ENCODE peak calls at places on chromosomes 6 and 20, in nine cellular contexts. One of them, this sample, is unnamed.

GRCh38 chr20:37524859-37525708 is 2.6 kb downstream of the BLCAP start:
- DNase-seq in upper lobe of right lung: no peak
- DNase-seq in lower leg skin: peak
- DNase-seq in ovary: no peak
- DNase-seq in foreskin fibroblast: no peak
- DNase-seq in gastrocnemius medialis: peak
- DNase-seq in fibroblast of lung: no peak
- DNase-seq in fibroblast of the aortic adventitia: peak
- DNase-seq in hepatocyte: peak
- DNase-seq in this sample: peak

GRCh38 chr6:45830441-45831139 is 185.1 kb downstream of the CLIC5 start:
- DNase-seq in upper lobe of right lung: no peak
- DNase-seq in lower leg skin: no peak
- DNase-seq in ovary: no peak
- DNase-seq in foreskin fibroblast: no peak
- DNase-seq in gastrocnemius medialis: no peak
- DNase-seq in fibroblast of lung: no peak
- DNase-seq in fibroblast of the aortic adventitia: no peak
- DNase-seq in hepatocyte: no peak
- DNase-seq in this sample: peak

GRCh38 chr6:104633125-104633524 is 226.6 kb downstream of the HACE1 start:
- DNase-seq in upper lobe of right lung: no peak
- DNase-seq in lower leg skin: no peak
- DNase-seq in ovary: no peak
- DNase-seq in foreskin fibroblast: peak
- DNase-seq in gastrocnemius medialis: no peak
- DNase-seq in fibroblast of lung: no peak
- DNase-seq in fibroblast of the aortic adventitia: no peak
- DNase-seq in hepatocyte: no peak
- DNase-seq in this sample: peak

GRCh38 chr6:131831392-131831791 is 23.6 kb downstream of the ENPP1 start:
- DNase-seq in upper lobe of right lung: no peak
- DNase-seq in lower leg skin: no peak
- DNase-seq in ovary: no peak
- DNase-seq in foreskin fibroblast: peak
- DNase-seq in gastrocnemius medialis: no peak
- DNase-seq in fibroblast of lung: peak
- DNase-seq in fibroblast of the aortic adventitia: no peak
- DNase-seq in hepatocyte: no peak
- DNase-seq in this sample: no peak

GRCh38 chr6:46684771-46685170 is 2.9 kb upstream of the TDRD6 start:
- DNase-seq in upper lobe of right lung: no peak
- DNase-seq in lower leg skin: no peak
- DNase-seq in ovary: no peak
- DNase-seq in foreskin fibroblast: no peak
- DNase-seq in gastrocnemius medialis: no peak
- DNase-seq in fibroblast of lung: peak
- DNase-seq in fibroblast of the aortic adventitia: peak
- DNase-seq in hepatocyte: no peak
- DNase-seq in this sample: peak

GRCh38 chr6:165746331-165746730 is 83.3 kb upstream of the PDE10A start:
- DNase-seq in upper lobe of right lung: no peak
- DNase-seq in lower leg skin: no peak
- DNase-seq in ovary: no peak
- DNase-seq in foreskin fibroblast: no peak
- DNase-seq in gastrocnemius medialis: no peak
- DNase-seq in fibroblast of lung: no peak
- DNase-seq in fibroblast of the aortic adventitia: no peak
- DNase-seq in hepatocyte: no peak
- DNase-seq in this sample: no peak

GRCh38 chr6:165717732-165718465 is 54.9 kb upstream of the PDE10A start:
- DNase-seq in upper lobe of right lung: no peak
- DNase-seq in lower leg skin: no peak
- DNase-seq in ovary: no peak
- DNase-seq in foreskin fibroblast: no peak
- DNase-seq in gastrocnemius medialis: no peak
- DNase-seq in fibroblast of lung: peak
- DNase-seq in fibroblast of the aortic adventitia: peak
- DNase-seq in hepatocyte: no peak
- DNase-seq in this sample: no peak

GRCh38 chr6:37308084-37308817 is 45.5 kb upstream of the RNF8 start:
- DNase-seq in upper lobe of right lung: no peak
- DNase-seq in lower leg skin: no peak
- DNase-seq in ovary: no peak
- DNase-seq in foreskin fibroblast: no peak
- DNase-seq in gastrocnemius medialis: peak
- DNase-seq in fibroblast of lung: peak
- DNase-seq in fibroblast of the aortic adventitia: peak
- DNase-seq in hepatocyte: peak
- DNase-seq in this sample: peak

GRCh38 chr6:36241728-36242127 is 28.1 kb upstream of the PNPLA1 start:
- DNase-seq in upper lobe of right lung: no peak
- DNase-seq in lower leg skin: no peak
- DNase-seq in ovary: no peak
- DNase-seq in foreskin fibroblast: peak
- DNase-seq in gastrocnemius medialis: no peak
- DNase-seq in fibroblast of lung: peak
- DNase-seq in fibroblast of the aortic adventitia: peak
- DNase-seq in hepatocyte: no peak
- DNase-seq in this sample: no peak

GRCh38 chr20:32285082-32285620 is 7.7 kb downstream of the KIF3B start:
- DNase-seq in upper lobe of right lung: no peak
- DNase-seq in lower leg skin: no peak
- DNase-seq in ovary: no peak
- DNase-seq in foreskin fibroblast: no peak
- DNase-seq in gastrocnemius medialis: no peak
- DNase-seq in fibroblast of lung: no peak
- DNase-seq in fibroblast of the aortic adventitia: no peak
- DNase-seq in hepatocyte: no peak
- DNase-seq in this sample: no peak

GRCh38 chr20:59776626-59777320 is 156.7 kb downstream of the SYCP2 start:
- DNase-seq in upper lobe of right lung: no peak
- DNase-seq in lower leg skin: peak
- DNase-seq in ovary: no peak
- DNase-seq in foreskin fibroblast: no peak
- DNase-seq in gastrocnemius medialis: no peak
- DNase-seq in fibroblast of lung: no peak
- DNase-seq in fibroblast of the aortic adventitia: no peak
- DNase-seq in hepatocyte: no peak
- DNase-seq in this sample: no peak

GRCh38 chr20:6708010-6708409 is 59.5 kb upstream of the BMP2 start:
- DNase-seq in upper lobe of right lung: peak
- DNase-seq in lower leg skin: no peak
- DNase-seq in ovary: no peak
- DNase-seq in foreskin fibroblast: peak
- DNase-seq in gastrocnemius medialis: peak
- DNase-seq in fibroblast of lung: peak
- DNase-seq in fibroblast of the aortic adventitia: peak
- DNase-seq in hepatocyte: peak
- DNase-seq in this sample: peak

GRCh38 chr20:20368414-20369352 is 779 bp downstream of the INSM1 start:
- DNase-seq in upper lobe of right lung: no peak
- DNase-seq in lower leg skin: no peak
- DNase-seq in ovary: no peak
- DNase-seq in foreskin fibroblast: no peak
- DNase-seq in gastrocnemius medialis: no peak
- DNase-seq in fibroblast of lung: no peak
- DNase-seq in fibroblast of the aortic adventitia: no peak
- DNase-seq in hepatocyte: peak
- DNase-seq in this sample: no peak

GRCh38 chr6:43076928-43077809 is 1.1 kb downstream of the PTK7 start:
- DNase-seq in upper lobe of right lung: peak
- DNase-seq in lower leg skin: no peak
- DNase-seq in ovary: peak
- DNase-seq in foreskin fibroblast: peak
- DNase-seq in gastrocnemius medialis: no peak
- DNase-seq in fibroblast of lung: peak
- DNase-seq in fibroblast of the aortic adventitia: peak
- DNase-seq in hepatocyte: peak
- DNase-seq in this sample: peak

GRCh38 chr20:36132802-36133211 is 21.7 kb upstream of the EPB41L1 start:
- DNase-seq in upper lobe of right lung: no peak
- DNase-seq in lower leg skin: no peak
- DNase-seq in ovary: no peak
- DNase-seq in foreskin fibroblast: no peak
- DNase-seq in gastrocnemius medialis: no peak
- DNase-seq in fibroblast of lung: no peak
- DNase-seq in fibroblast of the aortic adventitia: no peak
- DNase-seq in hepatocyte: no peak
- DNase-seq in this sample: no peak

GRCh38 chr20:3473944-3474343 is 3.1 kb downstream of the ATRN start:
- DNase-seq in upper lobe of right lung: no peak
- DNase-seq in lower leg skin: no peak
- DNase-seq in ovary: no peak
- DNase-seq in foreskin fibroblast: no peak
- DNase-seq in gastrocnemius medialis: no peak
- DNase-seq in fibroblast of lung: no peak
- DNase-seq in fibroblast of the aortic adventitia: no peak
- DNase-seq in hepatocyte: no peak
- DNase-seq in this sample: no peak

GRCh38 chr6:4155848-4156466 is 20.6 kb upstream of the ECI2 start:
- DNase-seq in upper lobe of right lung: no peak
- DNase-seq in lower leg skin: peak
- DNase-seq in ovary: peak
- DNase-seq in foreskin fibroblast: peak
- DNase-seq in gastrocnemius medialis: peak
- DNase-seq in fibroblast of lung: peak
- DNase-seq in fibroblast of the aortic adventitia: peak
- DNase-seq in hepatocyte: peak
- DNase-seq in this sample: peak

DNA sequence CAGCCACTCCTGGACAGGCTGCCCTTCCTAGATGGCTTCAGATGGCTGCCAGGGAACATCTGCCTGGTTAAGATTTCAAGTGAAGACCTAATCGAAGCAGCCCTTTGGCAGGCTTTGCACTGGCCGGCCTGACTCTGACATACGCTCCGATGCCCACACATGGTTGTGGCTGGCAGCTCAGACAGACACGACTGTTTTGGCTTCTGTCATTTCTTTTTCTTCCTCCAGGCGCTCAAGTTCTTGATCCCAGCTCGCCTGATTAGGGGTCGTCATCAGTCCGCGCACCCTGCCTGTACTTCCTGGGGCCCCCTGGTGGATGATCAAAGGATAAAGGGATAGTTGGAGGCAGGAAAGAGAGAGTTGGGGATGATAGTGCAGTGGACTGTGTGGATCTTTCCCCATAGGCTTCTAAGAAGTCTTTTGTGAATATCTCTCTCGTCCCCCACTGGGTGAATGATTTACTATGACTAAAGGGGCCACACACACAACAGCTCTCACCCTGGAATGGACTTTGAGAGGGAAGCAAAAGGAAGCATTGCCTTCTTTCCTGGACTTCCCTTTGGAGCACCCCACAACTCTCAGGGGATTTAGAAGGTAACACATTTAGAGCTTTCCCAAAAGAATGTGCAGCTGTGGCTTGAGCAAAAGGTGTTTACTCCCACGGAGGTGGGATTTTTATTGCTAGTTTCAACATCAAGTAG is 21.4 kb upstream of the TRAM2 start:
- DNase-seq in upper lobe of right lung: no peak
- DNase-seq in lower leg skin: no peak
- DNase-seq in ovary: peak
- DNase-seq in foreskin fibroblast: peak
- DNase-seq in gastrocnemius medialis: peak
- DNase-seq in fibroblast of lung: peak
- DNase-seq in fibroblast of the aortic adventitia: peak
- DNase-seq in hepatocyte: peak
- DNase-seq in this sample: peak
- H3K4me3 ChIP-seq in upper lobe of right lung: no peak
- H3K4me3 ChIP-seq in lower leg skin: no peak
- H3K4me3 ChIP-seq in ovary: peak
- H3K4me3 ChIP-seq in foreskin fibroblast: peak
- H3K4me3 ChIP-seq in gastrocnemius medialis: no peak
- H3K4me3 ChIP-seq in fibroblast of lung: no peak
- H3K4me3 ChIP-seq in fibroblast of the aortic adventitia: no peak
- H3K4me3 ChIP-seq in hepatocyte: no peak
- H3K4me3 ChIP-seq in this sample: no peak

DNA sequence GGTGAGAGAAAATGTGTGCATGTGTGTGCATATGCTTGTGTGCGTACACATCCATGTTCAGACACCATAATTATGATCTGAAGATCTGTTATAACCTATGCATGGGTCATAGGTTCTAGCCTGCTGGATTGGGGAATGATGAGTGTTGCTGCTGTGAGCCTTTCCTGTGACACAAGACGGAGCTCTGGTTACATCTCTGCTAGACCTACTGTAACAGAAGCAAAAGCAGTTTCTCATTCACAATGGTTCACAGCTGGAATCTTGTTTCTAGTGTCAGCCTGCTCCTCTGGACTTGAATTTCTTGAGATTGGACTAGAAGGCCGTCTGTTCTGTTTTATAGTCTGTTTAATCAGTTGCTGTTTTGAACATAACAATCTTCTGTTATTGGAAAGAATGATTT is 40.1 kb downstream of the DEFB114 start:
- DNase-seq in upper lobe of right lung: no peak
- DNase-seq in lower leg skin: no peak
- DNase-seq in ovary: no peak
- DNase-seq in foreskin fibroblast: no peak
- DNase-seq in gastrocnemius medialis: no peak
- DNase-seq in fibroblast of lung: peak
- DNase-seq in fibroblast of the aortic adventitia: no peak
- DNase-seq in hepatocyte: no peak
- DNase-seq in this sample: no peak
- TF ChIP-seq CTCF in upper lobe of right lung: no peak
- TF ChIP-seq CTCF in lower leg skin: no peak
- TF ChIP-seq CTCF in ovary: no peak
- TF ChIP-seq CTCF in foreskin fibroblast: no peak
- TF ChIP-seq CTCF in gastrocnemius medialis: no peak
- TF ChIP-seq CTCF in fibroblast of lung: no peak
- TF ChIP-seq CTCF in fibroblast of the aortic adventitia: no peak
- TF ChIP-seq CTCF in hepatocyte: no peak
- TF ChIP-seq CTCF in this sample: no peak

DNA sequence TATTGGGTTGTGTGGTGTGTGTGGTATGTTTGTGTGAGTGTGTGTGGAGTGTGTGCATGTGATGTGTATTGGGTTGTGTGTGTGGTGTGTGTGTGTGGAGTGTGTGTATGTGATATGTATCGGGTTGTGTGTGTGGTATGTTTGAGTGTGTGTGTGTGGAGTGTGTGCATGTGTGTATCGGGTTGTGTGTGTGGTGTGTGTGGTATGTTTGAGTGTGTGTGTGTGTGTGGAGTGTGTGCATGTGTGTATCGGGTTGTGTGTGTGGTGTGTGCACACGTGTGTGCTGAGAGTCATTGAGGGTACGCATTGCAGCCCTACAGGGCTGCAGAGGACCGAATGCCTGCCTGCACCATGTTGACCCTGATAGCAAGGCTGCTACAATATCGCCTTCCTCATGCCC is 46.0 kb upstream of the TMEM170B start:
- DNase-seq in upper lobe of right lung: no peak
- DNase-seq in lower leg skin: no peak
- DNase-seq in ovary: no peak
- DNase-seq in foreskin fibroblast: no peak
- DNase-seq in gastrocnemius medialis: no peak
- DNase-seq in fibroblast of lung: no peak
- DNase-seq in fibroblast of the aortic adventitia: no peak
- DNase-seq in hepatocyte: no peak
- DNase-seq in this sample: no peak
- H3K4me3 ChIP-seq in upper lobe of right lung: no peak
- H3K4me3 ChIP-seq in lower leg skin: no peak
- H3K4me3 ChIP-seq in ovary: no peak
- H3K4me3 ChIP-seq in foreskin fibroblast: no peak
- H3K4me3 ChIP-seq in gastrocnemius medialis: no peak
- H3K4me3 ChIP-seq in fibroblast of lung: no peak
- H3K4me3 ChIP-seq in fibroblast of the aortic adventitia: no peak
- H3K4me3 ChIP-seq in hepatocyte: no peak
- H3K4me3 ChIP-seq in this sample: no peak

GRCh38 chr20:61340157-61340556 is 88.1 kb downstream of the CDH4 start:
- DNase-seq in upper lobe of right lung: no peak
- DNase-seq in lower leg skin: no peak
- DNase-seq in ovary: no peak
- DNase-seq in foreskin fibroblast: no peak
- DNase-seq in gastrocnemius medialis: no peak
- DNase-seq in fibroblast of lung: no peak
- DNase-seq in fibroblast of the aortic adventitia: no peak
- DNase-seq in hepatocyte: no peak
- DNase-seq in this sample: no peak
- TF ChIP-seq CTCF in upper lobe of right lung: no peak
- TF ChIP-seq CTCF in lower leg skin: no peak
- TF ChIP-seq CTCF in ovary: no peak
- TF ChIP-seq CTCF in foreskin fibroblast: no peak
- TF ChIP-seq CTCF in gastrocnemius medialis: no peak
- TF ChIP-seq CTCF in fibroblast of lung: no peak
- TF ChIP-seq CTCF in fibroblast of the aortic adventitia: no peak
- TF ChIP-seq CTCF in hepatocyte: no peak
- TF ChIP-seq CTCF in this sample: no peak